ENCODE peak calls at places on chromosomes 6 and 20, in five cellular contexts. Y, Q, J, G and V are unnamed samples.

GRCh38 chr6:106924699-106925523 is 49.6 kb downstream of the CD24 start:
- DNase-seq in J (no peak), Y (no peak), Q (no peak), G (no peak), V (no peak)

GRCh38 chr6:6781877-6782236 is 193.3 kb downstream of the LY86 start:
- DNase-seq in G (peak), Q (no peak), J (no peak), Y (no peak), V (no peak)

GRCh38 chr6:164085552-164086325 is 671.2 kb downstream of the QKI start:
- DNase-seq in Q (no peak), G (peak), Y (no peak), J (no peak), V (no peak)

GRCh38 chr6:33000053-33000452 is 9.3 kb downstream of the HLA-DOA start:
- DNase-seq in J (peak), Q (no peak), G (no peak), Y (peak), V (no peak)

GRCh38 chr6:4446982-4447381 is 311.6 kb upstream of the ECI2 start:
- DNase-seq in G (peak), Y (no peak), Q (peak), J (no peak), V (no peak)

GRCh38 chr6:151412905-151413304 is 21.5 kb upstream of the ZBTB2 start:
- DNase-seq in Q (no peak), J (no peak), Y (no peak), G (no peak), V (no peak)

GRCh38 chr20:62482970-62483369 is 7.2 kb upstream of the GATA5 start:
- DNase-seq in Y (no peak), Q (no peak), G (no peak), J (no peak), V (no peak)

GRCh38 chr6:119148102-119148824 is 69.8 kb upstream of the FAM184A start:
- DNase-seq in Y (no peak), G (peak), J (peak), Q (peak), V (no peak)

GRCh38 chr6:144469144-144469575 is 184.0 kb downstream of the UTRN start:
- DNase-seq in Q (no peak), G (peak), Y (no peak), J (no peak), V (no peak)

GRCh38 chr6:122640377-122640776 is 30.2 kb downstream of the PKIB start:
- DNase-seq in Y (no peak), Q (no peak), G (no peak), J (peak), V (no peak)

GRCh38 chr6:136762022-136762975 is 30.0 kb downstream of the MAP3K5 start:
- DNase-seq in Q (no peak), Y (no peak), J (no peak), G (no peak), V (no peak)

GRCh38 chr20:43507150-43508080 is at the start of gene L3MBTL1:
- DNase-seq in Q (no peak), Y (peak), G (peak), J (peak), V (peak)

GRCh38 chr6:6516643-6517042 is 71.9 kb upstream of the LY86 start:
- DNase-seq in G (no peak), Q (no peak), Y (no peak), J (no peak), V (no peak)

GRCh38 chr6:49027644-49028043 is 435.4 kb downstream of the MMUT start:
- DNase-seq in Q (no peak), J (no peak), Y (no peak), G (no peak), V (no peak)

GRCh38 chr6:12232339-12232738 is 57.8 kb upstream of the EDN1 start:
- DNase-seq in Y (no peak), G (peak), Q (no peak), J (no peak), V (no peak)

GRCh38 chr6:12232821-12233220 is 57.3 kb upstream of the EDN1 start:
- DNase-seq in J (no peak), Q (no peak), Y (no peak), G (no peak), V (no peak)

GRCh38 chr6:12238191-12238590 is 52.0 kb upstream of the EDN1 start:
- DNase-seq in J (no peak), G (no peak), Y (no peak), Q (no peak), V (no peak)

GRCh38 chr6:12230523-12230922 is 59.6 kb upstream of the EDN1 start:
- DNase-seq in Y (no peak), Q (no peak), J (no peak), G (no peak), V (no peak)

GRCh38 chr6:12233693-12234551 is 56.2 kb upstream of the EDN1 start:
- DNase-seq in G (peak), Q (peak), J (peak), Y (peak), V (no peak)
- TF ChIP-seq CTCF in G (peak), Q (peak), J (peak), Y (peak), V (peak)

DNA sequence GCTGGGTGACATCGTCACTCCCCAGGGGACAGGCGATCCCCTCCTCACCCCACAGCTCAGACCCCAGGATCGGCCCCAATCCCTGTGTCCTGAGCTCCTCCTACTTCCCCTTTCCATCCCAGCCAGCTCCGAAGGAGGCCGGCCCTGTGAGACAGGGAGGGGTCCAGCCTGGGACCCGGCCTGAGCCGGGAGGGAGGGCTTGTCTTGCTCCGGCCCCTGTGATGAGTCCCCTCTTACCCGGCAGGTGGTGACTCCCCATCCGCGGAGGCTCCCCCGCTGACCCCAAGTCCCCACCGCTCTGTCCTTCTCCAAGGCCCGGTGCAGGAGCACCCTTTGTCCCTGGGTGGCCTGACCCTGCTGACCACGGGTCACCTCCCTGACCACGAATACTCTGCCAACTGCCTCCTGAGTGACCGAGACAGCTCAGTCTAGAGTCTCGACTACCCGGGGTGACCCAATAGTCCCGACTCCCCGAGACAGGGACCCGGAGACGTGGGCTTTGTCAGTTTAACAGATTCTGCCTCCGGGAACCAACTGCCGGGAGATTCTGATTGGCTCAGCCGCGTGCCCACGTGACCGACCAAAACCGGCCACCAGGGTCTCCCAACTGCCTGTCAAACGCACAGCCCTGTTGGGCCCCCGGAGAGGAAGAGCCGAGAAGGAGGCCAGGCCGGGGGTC is 187.4 kb upstream of the PROKR2 start:
- DNase-seq in Q (no peak), J (no peak), Y (no peak), G (peak), V (peak)
- TF ChIP-seq CTCF in Q (no peak), J (no peak), Y (no peak), G (peak), V (no peak)

GRCh38 chr20:7094438-7094997 is 327.0 kb downstream of the BMP2 start:
- DNase-seq in G (no peak), J (peak), Y (peak), Q (no peak), V (no peak)
- TF ChIP-seq CTCF in G (peak), J (peak), Y (peak), Q (peak), V (peak)

GRCh38 chr20:34302312-34302722 is 838 bp downstream of the AHCY start:
- DNase-seq in G (peak), Q (no peak), J (peak), Y (no peak), V (no peak)
- TF ChIP-seq CTCF in G (peak), Q (peak), J (peak), Y (no peak), V (no peak)

GRCh38 chr20:51172558-51173428 is 149.9 kb upstream of the KCNG1 start:
- DNase-seq in Q (no peak), J (no peak), Y (no peak), G (no peak), V (no peak)
- TF ChIP-seq CTCF in Q (no peak), J (no peak), Y (no peak), G (no peak), V (no peak)